ENCODE peak calls at places on chromosome 19, in ten cellular contexts. L is activated CD4-positive, alpha-beta memory T cell treated with anti-CD3 and anti-CD28 coated beads, Interleukin-2, amount 10 ng/mL, durations not matched to agents 7 days and 5 days; E is NCI-H1930; W is mucosa of descending colon; V is stimulated activated CD4-positive, alpha-beta T cell treated with anti-CD3 and anti-CD28 coated beads, TNF-alpha, amount 100 ng/mL, for 48 hours; O is mesenchymal stem cell; M is upper lobe of left lung; S is activated CD4-positive, alpha-beta T cell treated with anti-CD3 and anti-CD28 coated beads, Interleukin-2, amount 10 ng/mL, durations not matched to agents 7 days and 5 days; C is dorsolateral prefrontal cortex; B is NCI-H460. Y is an unnamed sample.

GRCh38 chr19:45994456-45994988 is 745 bp upstream of the CCDC61 start:
- DNase-seq in L (no peak), C (no peak), V (no peak), O (no peak), M (no peak), E (no peak), S (no peak), B (no peak), W (no peak), Y (peak; percentile 20)

GRCh38 chr19:40603071-40603718 is 2.0 kb downstream of the LTBP4 start:
- DNase-seq in V (no peak), S (no peak), B (no peak), C (no peak), L (no peak), M (no peak), W (no peak), E (no peak), O (peak; percentile 88), Y (no peak)

GRCh38 chr19:10823690-10824089 is 12.3 kb downstream of the TMED1 start:
- DNase-seq in C (no peak), L (no peak), M (no peak), S (no peak), V (no peak), E (no peak), W (no peak), O (no peak), B (no peak), Y (no peak)

GRCh38 chr19:50657672-50658437 is 8.6 kb downstream of the C19orf81 start:
- DNase-seq in W (peak; percentile 60), S (peak; percentile 76), V (peak; percentile 69), M (peak; percentile 95), B (peak; percentile 99), E (peak; percentile 100), O (peak; percentile 14), C (peak; percentile 100), L (peak; percentile 83), Y (peak; percentile 94)

GRCh38 chr19:9431475-9431874 is 3.9 kb downstream of the ZNF266 start:
- DNase-seq in M (no peak), O (peak; percentile 39), L (peak; percentile 44), C (no peak), S (peak; percentile 39), E (peak; percentile 12), B (no peak), W (peak; percentile 45), V (peak; percentile 13), Y (no peak)

GRCh38 chr19:36120092-36120983 is 5.1 kb downstream of the TBCB start:
- DNase-seq in C (no peak), W (no peak), O (no peak), L (no peak), B (no peak), E (no peak), V (no peak), S (no peak), M (no peak), Y (no peak)

GRCh38 chr19:17966497-17967257 is at the start of gene KCNN1:
- DNase-seq in S (no peak), L (no peak), E (no peak), C (no peak), O (no peak), W (no peak), M (no peak), V (no peak), B (no peak), Y (peak; percentile 12)

GRCh38 chr19:49104229-49104864 is 9.8 kb upstream of the LIN7B start:
- DNase-seq in S (no peak), C (no peak), V (no peak), L (no peak), M (no peak), B (no peak), W (no peak), E (no peak), O (no peak), Y (no peak)

GRCh38 chr19:51093510-51094345 is 11.0 kb upstream of the KLK14 start:
- DNase-seq in V (no peak), S (no peak), L (no peak), O (no peak), M (no peak), C (no peak), B (no peak), E (no peak), W (no peak), Y (peak; percentile 17)

GRCh38 chr19:16040642-16041041 is 35.7 kb upstream of the TPM4 start:
- DNase-seq in L (no peak), V (no peak), B (no peak), M (no peak), C (no peak), O (peak; percentile 17), E (no peak), S (no peak), W (no peak), Y (peak; percentile 35)

GRCh38 chr19:32189956-32190706 is 155.3 kb upstream of the ZNF507 start:
- DNase-seq in C (no peak), S (no peak), L (no peak), M (no peak), O (no peak), W (no peak), E (no peak), V (no peak), B (no peak), Y (no peak)

GRCh38 chr19:47028372-47028672 is 8.7 kb downstream of the NPAS1 start:
- DNase-seq in W (no peak), B (no peak), E (no peak), S (no peak), O (no peak), M (no peak), L (no peak), C (no peak), V (no peak), Y (no peak)

GRCh38 chr19:34428549-34429285 is 536 bp downstream of the UBA2 start:
- DNase-seq in V (no peak), L (peak; percentile 51), E (no peak), B (no peak), S (peak; percentile 47), M (peak; percentile 31), O (peak; percentile 64), C (peak; percentile 43), W (no peak), Y (peak; percentile 19)

GRCh38 chr19:48508729-48509310 is 2.8 kb downstream of the LMTK3 start:
- DNase-seq in L (no peak), C (no peak), V (no peak), B (no peak), S (no peak), E (no peak), W (no peak), O (no peak), M (no peak), Y (no peak)

GRCh38 chr19:1361601-1362384 is 21.9 kb upstream of the NDUFS7 start:
- DNase-seq in S (no peak), C (no peak), B (peak; percentile 24), O (peak; percentile 32), L (no peak), M (no peak), E (no peak), V (no peak), W (no peak), Y (peak; percentile 79)

GRCh38 chr19:48190288-48191284 is 20.1 kb downstream of the ZSWIM9 start:
- DNase-seq in C (peak; percentile 91), S (no peak), B (no peak), O (peak; percentile 64), E (no peak), W (no peak), L (peak; percentile 55), V (peak; percentile 20), M (peak; percentile 90), Y (no peak)

GRCh38 chr19:35533201-35533821 is at the start of gene GAPDHS:
- DNase-seq in M (no peak), O (no peak), E (no peak), L (no peak), C (no peak), W (no peak), V (no peak), B (no peak), S (no peak), Y (no peak)

GRCh38 chr19:44912854-44913253 is 1.6 kb upstream of the APOC1 start:
- DNase-seq in L (no peak), V (no peak), S (no peak), W (peak; percentile 52), O (no peak), E (no peak), M (peak; percentile 68), C (peak; percentile 88), B (no peak), Y (no peak)

GRCh38 chr19:8148410-8149231 is 771 bp downstream of the FBN3 start:
- DNase-seq in W (no peak), O (no peak), S (no peak), M (peak; percentile 71), C (no peak), L (no peak), B (no peak), V (no peak), E (no peak), Y (no peak)

GRCh38 chr19:3670796-3671679 is 29.2 kb downstream of the PIP5K1C start:
- DNase-seq in V (peak; percentile 20), E (no peak), M (peak; percentile 66), S (no peak), B (peak; percentile 54), L (peak; percentile 38), W (peak; percentile 66), O (peak; percentile 85), C (no peak), Y (peak; percentile 66)

GRCh38 chr19:6739884-6740588 is 556 bp downstream of the TRIP10 start:
- DNase-seq in M (peak; percentile 51), O (peak; percentile 51), B (peak; percentile 7), S (no peak), E (no peak), W (peak; percentile 65), L (no peak), V (no peak), C (no peak), Y (peak; percentile 47)

GRCh38 chr19:35642312-35642711 is 767 bp downstream of the ETV2 start:
- DNase-seq in L (no peak), M (no peak), S (no peak), W (no peak), C (no peak), V (no peak), O (no peak), B (no peak), E (no peak), Y (no peak)

GRCh38 chr19:1041835-1042685 is 2.2 kb downstream of the ABCA7 start:
- DNase-seq in V (no peak), S (no peak), C (no peak), L (no peak), O (no peak), M (no peak), E (no peak), B (peak; percentile 94), W (peak; percentile 95), Y (no peak)

GRCh38 chr19:37951816-37952210 is 44.8 kb downstream of the SIPA1L3 start:
- DNase-seq in M (no peak), V (no peak), C (no peak), W (no peak), S (no peak), B (no peak), O (no peak), L (no peak), E (no peak), Y (no peak)

GRCh38 chr19:10334340-10335148 is 1.2 kb upstream of the RAVER1 start:
- DNase-seq in O (peak; percentile 97), C (peak; percentile 78), V (peak; percentile 37), S (peak; percentile 39), L (peak; percentile 55), M (peak; percentile 97), W (peak; percentile 98), B (peak; percentile 91), E (peak; percentile 20), Y (peak; percentile 99)

GRCh38 chr19:45768644-45769053 is 403 bp downstream of the SIX5 start:
- DNase-seq in B (no peak), V (no peak), M (no peak), C (no peak), E (no peak), W (peak; percentile 70), O (peak; percentile 81), L (peak; percentile 56), S (peak; percentile 27), Y (peak; percentile 71)

GRCh38 chr19:30001794-30002193 is 59.8 kb downstream of the URI1 start:
- DNase-seq in W (no peak), C (no peak), B (no peak), L (no peak), M (no peak), O (peak; percentile 9), S (no peak), V (no peak), E (no peak), Y (no peak)

GRCh38 chr19:44587863-44588752 is 25.3 kb upstream of the IGSF23 start:
- DNase-seq in S (no peak), V (no peak), O (peak; percentile 92), B (peak; percentile 45), W (no peak), C (no peak), L (peak; percentile 16), E (peak; percentile 32), M (no peak), Y (peak; percentile 89)